ENCODE peak calls at places on chromosomes 5 and 9, in five cellular contexts. Y, M, C, R and K are unnamed samples.

GRCh38 chr5:22500521-22500920 is 352.6 kb downstream of the CDH12 start:
- DNase-seq in C (no peak), Y (no peak), M (no peak), R (no peak), K (no peak)

GRCh38 chr9:34501889-34502425 is 20.8 kb downstream of the ENHO start:
- DNase-seq in C (peak), M (peak), Y (no peak), R (peak), K (no peak)

GRCh38 chr5:1012316-1012841 is 3.8 kb downstream of the NKD2 start:
- DNase-seq in Y (no peak), R (peak), C (peak), M (no peak), K (no peak)

GRCh38 chr5:54991446-54991845 is 6.1 kb upstream of the ESM1 start:
- DNase-seq in C (no peak), Y (no peak), R (no peak), M (no peak), K (no peak)

GRCh38 chr9:132288956-132289355 is 65.8 kb downstream of the SETX start:
- DNase-seq in M (no peak), Y (no peak), R (no peak), C (no peak), K (no peak)

GRCh38 chr9:37801287-37801850 is 772 bp downstream of the DCAF10 start:
- DNase-seq in Y (peak), C (no peak), R (no peak), M (peak), K (peak)

GRCh38 chr5:172160506-172160905 is 27.5 kb downstream of the STK10 start:
- DNase-seq in C (no peak), R (no peak), M (no peak), Y (no peak), K (no peak)

GRCh38 chr9:8666060-8666459 is 866.5 kb upstream of the DMAC1 start:
- DNase-seq in Y (no peak), M (no peak), C (no peak), R (no peak), K (no peak)

GRCh38 chr5:178330791-178331404 is 98.3 kb upstream of the PHYKPL start:
- DNase-seq in M (no peak), Y (peak), C (no peak), R (no peak), K (no peak)

GRCh38 chr9:34513567-34514214 is 9.1 kb downstream of the ENHO start:
- DNase-seq in M (no peak), R (peak), C (no peak), Y (no peak), K (no peak)

GRCh38 chr5:112921833-112922817 is at the start of gene REEP5:
- DNase-seq in R (peak), Y (peak), C (peak), M (peak), K (peak)

GRCh38 chr9:88773627-88774244 is 217.5 kb upstream of the S1PR3 start:
- DNase-seq in M (no peak), C (no peak), Y (no peak), R (no peak), K (no peak)

GRCh38 chr9:70639853-70640814 is 225.7 kb upstream of the KLF9 start:
- DNase-seq in Y (no peak), R (no peak), C (no peak), M (no peak), K (no peak)

GRCh38 chr5:95842955-95843544 is 20.5 kb upstream of the GLRX start:
- DNase-seq in R (peak), Y (peak), M (no peak), C (no peak), K (no peak)

GRCh38 chr5:37619353-37619752 is 220.5 kb downstream of the GDNF start:
- DNase-seq in C (no peak), M (no peak), R (no peak), Y (no peak), K (no peak)

GRCh38 chr5:56369333-56369947 is 136.3 kb upstream of the ANKRD55 start:
- DNase-seq in M (no peak), C (no peak), R (no peak), Y (no peak), K (no peak)

GRCh38 chr5:174344335-174344734 is 298.8 kb downstream of the NSG2 start:
- DNase-seq in R (no peak), Y (no peak), M (no peak), C (no peak), K (no peak)

GRCh38 chr9:133969681-133970580 is 22.2 kb downstream of the VAV2 start:
- DNase-seq in R (no peak), Y (no peak), C (peak), M (no peak), K (no peak)

GRCh38 chr5:105503950-105504349 is 1941.4 kb upstream of the NUDT12 start:
- DNase-seq in Y (no peak), R (no peak), M (no peak), C (no peak), K (no peak)

GRCh38 chr5:172010278-172010677 is 3.8 kb upstream of the FBXW11 start:
- DNase-seq in R (no peak), Y (no peak), M (no peak), C (no peak), K (no peak)

GRCh38 chr5:72063219-72063819 is 44.0 kb upstream of the MAP1B start:
- DNase-seq in Y (no peak), R (no peak), M (no peak), C (peak), K (no peak)

GRCh38 chr5:175344331-175345200 is 99.4 kb downstream of the DRD1 start:
- DNase-seq in C (no peak), R (no peak), M (no peak), Y (no peak), K (no peak)

DNA sequence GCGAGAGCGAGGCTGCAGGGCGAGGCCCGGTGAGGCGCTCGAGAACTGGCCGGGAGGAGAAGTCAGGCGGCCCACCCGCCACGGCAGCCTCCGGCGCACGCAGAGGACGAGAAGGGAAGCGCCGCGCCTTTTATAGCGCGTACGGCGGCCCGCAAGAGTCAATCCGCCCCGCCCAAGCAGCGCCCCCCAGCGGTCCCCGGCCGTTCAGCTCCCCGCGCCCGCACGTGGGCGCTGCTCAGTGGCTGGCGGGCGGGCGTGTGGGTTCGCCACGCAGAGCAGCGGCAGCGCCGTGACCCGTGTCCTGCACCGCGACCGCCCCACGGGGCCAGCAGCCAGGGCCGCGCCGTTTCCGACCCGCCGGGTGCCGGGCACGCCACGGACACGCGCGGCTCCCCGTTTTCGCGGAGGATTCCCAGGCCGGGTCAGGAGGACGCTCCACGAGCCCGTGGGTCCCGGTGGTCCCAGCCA is 14.6 kb downstream of the LCN10 start:
- DNase-seq in R (peak), C (peak), M (peak), Y (peak), K (peak)
- TF ChIP-seq POLR2A in R (peak), C (peak), M (peak), Y (peak), K (peak)

GRCh38 chr5:180171568-180172094 is 37.4 kb downstream of the RASGEF1C start:
- DNase-seq in C (no peak), Y (no peak), M (no peak), R (no peak), K (no peak)

GRCh38 chr5:180173875-180174586 is 35.0 kb downstream of the RASGEF1C start:
- DNase-seq in Y (no peak), R (no peak), M (no peak), C (no peak), K (no peak)

GRCh38 chr5:180174587-180174972 is 34.4 kb downstream of the RASGEF1C start:
- DNase-seq in C (no peak), M (no peak), R (no peak), Y (no peak), K (no peak)

GRCh38 chr5:180172447-180173197 is 36.4 kb downstream of the RASGEF1C start:
- DNase-seq in Y (peak), R (peak), C (peak), M (no peak), K (no peak)

DNA sequence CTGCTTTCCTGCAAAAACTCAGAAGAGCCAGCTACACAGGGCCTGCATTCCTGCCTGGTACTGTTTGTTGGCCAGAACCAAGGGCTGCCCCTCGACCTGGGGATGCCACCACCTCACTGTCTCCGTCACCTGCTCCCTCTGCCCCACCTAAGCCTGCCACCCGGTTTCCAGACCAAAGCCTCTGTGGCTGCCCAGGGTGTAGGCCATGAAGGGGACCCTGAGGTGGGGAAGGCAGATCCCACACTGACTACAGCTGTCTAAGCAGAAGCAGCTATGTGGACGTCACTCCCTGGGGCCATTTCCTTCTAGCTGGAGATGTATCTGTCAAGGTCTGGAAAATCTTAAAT is 35.8 kb downstream of the RASGEF1C start:
- DNase-seq in R (no peak), M (no peak), C (no peak), Y (no peak), K (no peak)
- H3K27ac ChIP-seq in R (peak), M (no peak), C (no peak), Y (no peak), K (no peak)

DNA sequence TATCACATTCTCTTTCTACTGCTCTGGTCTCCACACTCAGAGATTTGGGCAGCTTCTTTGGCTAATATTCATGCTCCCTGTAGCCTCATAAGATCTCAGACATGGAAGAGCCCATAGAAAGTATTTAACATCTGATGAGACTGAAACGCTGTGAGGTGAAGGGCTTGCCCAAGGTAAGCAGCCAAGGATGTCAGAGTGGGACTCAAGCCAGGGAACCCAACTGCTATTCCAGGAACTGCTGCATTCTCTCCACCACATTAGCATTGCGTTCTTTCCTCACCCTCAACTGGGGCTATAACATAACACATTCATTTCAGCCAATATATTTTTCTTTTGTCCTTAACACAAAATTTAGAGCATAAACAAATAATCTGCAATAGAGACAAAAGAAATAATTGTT is 3.8 kb downstream of the ADRB2 start:
- DNase-seq in C (no peak), Y (no peak), M (no peak), R (no peak), K (no peak)
- H3K4me3 ChIP-seq in C (no peak), Y (no peak), M (no peak), R (peak), K (no peak)

GRCh38 chr5:57495285-57495684 is 12.7 kb upstream of the ACTBL2 start:
- DNase-seq in Y (no peak), C (no peak), M (no peak), R (no peak), K (no peak)
- TF ChIP-seq POLR2A in Y (no peak), C (no peak), M (no peak), R (no peak), K (no peak)

DNA sequence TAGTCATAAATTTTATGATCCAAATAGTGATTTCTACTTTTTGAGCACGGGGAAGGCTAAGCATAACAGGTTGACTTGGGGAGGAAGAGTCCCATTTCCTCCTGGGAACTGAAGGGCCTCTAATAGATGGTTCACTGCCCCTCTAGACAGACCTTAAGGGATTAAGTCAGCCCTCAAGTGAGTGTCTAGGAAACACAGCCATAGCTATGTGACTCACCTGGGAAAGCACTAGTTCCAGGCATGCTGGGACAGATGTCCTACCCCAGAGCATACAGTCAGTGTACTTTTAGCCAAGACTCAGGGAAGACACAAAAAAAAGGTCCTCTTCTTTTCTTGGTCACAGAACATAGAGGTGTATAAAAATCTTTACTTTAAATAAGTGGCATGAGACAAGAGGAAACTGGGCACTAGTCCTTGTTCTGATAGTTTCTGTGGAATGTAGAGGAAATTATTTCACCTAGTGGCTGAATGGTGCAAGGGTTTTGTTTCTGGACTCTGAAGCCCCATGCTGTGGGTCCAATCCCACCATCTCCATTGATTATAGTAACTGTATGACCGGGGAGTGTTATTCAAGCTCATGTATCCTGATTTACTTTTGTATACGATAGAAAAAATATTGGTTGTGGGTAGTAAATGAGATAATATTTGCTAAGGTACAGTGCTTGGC is 86.0 kb downstream of the NREP start:
- DNase-seq in Y (no peak), R (no peak), C (no peak), M (no peak), K (no peak)
- H3K27ac ChIP-seq in Y (no peak), R (no peak), C (no peak), M (no peak), K (no peak)